ENCODE peak calls at places on chromosomes 3 and 15, in four cellular contexts. One of them, this sample, is unnamed.

GRCh38 chr3:177358968-177359600 is 161.8 kb upstream of the TBL1XR1 start:
- DNase-seq in GM23248: peak
- DNase-seq in PC-3: peak
- DNase-seq in SK-N-SH: peak
- DNase-seq in this sample: peak

GRCh38 chr3:40593351-40593750 is 68.6 kb downstream of the ZNF621 start:
- DNase-seq in GM23248: peak
- DNase-seq in PC-3: no peak
- DNase-seq in SK-N-SH: no peak
- DNase-seq in this sample: no peak

GRCh38 chr3:41792806-41793205 is 169.1 kb downstream of the ULK4 start:
- DNase-seq in GM23248: no peak
- DNase-seq in PC-3: no peak
- DNase-seq in SK-N-SH: no peak
- DNase-seq in this sample: no peak

GRCh38 chr3:125410922-125411321 is 35.8 kb upstream of the ZNF148 start:
- DNase-seq in GM23248: no peak
- DNase-seq in PC-3: no peak
- DNase-seq in SK-N-SH: no peak
- DNase-seq in this sample: no peak

GRCh38 chr3:102790742-102791141 is 355.9 kb downstream of the ZPLD1 start:
- DNase-seq in GM23248: peak
- DNase-seq in PC-3: no peak
- DNase-seq in SK-N-SH: no peak
- DNase-seq in this sample: no peak

GRCh38 chr3:127473244-127474024 is 117.1 kb downstream of the TPRA1 start:
- DNase-seq in GM23248: no peak
- DNase-seq in PC-3: peak
- DNase-seq in SK-N-SH: peak
- DNase-seq in this sample: peak

GRCh38 chr15:68415501-68416157 is 16.3 kb downstream of the ITGA11 start:
- DNase-seq in GM23248: peak
- DNase-seq in PC-3: no peak
- DNase-seq in SK-N-SH: no peak
- DNase-seq in this sample: no peak

GRCh38 chr15:52082197-52083036 is 30.2 kb downstream of the BCL2L10 start:
- DNase-seq in GM23248: no peak
- DNase-seq in PC-3: no peak
- DNase-seq in SK-N-SH: no peak
- DNase-seq in this sample: peak

GRCh38 chr3:117399311-117400068 is 689.9 kb downstream of the TUSC7 start:
- DNase-seq in GM23248: peak
- DNase-seq in PC-3: no peak
- DNase-seq in SK-N-SH: no peak
- DNase-seq in this sample: peak

GRCh38 chr3:30626443-30627181 is 20.2 kb downstream of the TGFBR2 start:
- DNase-seq in GM23248: peak
- DNase-seq in PC-3: peak
- DNase-seq in SK-N-SH: no peak
- DNase-seq in this sample: no peak

GRCh38 chr3:172467170-172467824 is 19.0 kb upstream of the GHSR start:
- DNase-seq in GM23248: peak
- DNase-seq in PC-3: peak
- DNase-seq in SK-N-SH: no peak
- DNase-seq in this sample: no peak

GRCh38 chr15:47507221-47507985 is 209.9 kb upstream of the SEMA6D start:
- DNase-seq in GM23248: no peak
- DNase-seq in PC-3: no peak
- DNase-seq in SK-N-SH: peak
- DNase-seq in this sample: no peak

DNA sequence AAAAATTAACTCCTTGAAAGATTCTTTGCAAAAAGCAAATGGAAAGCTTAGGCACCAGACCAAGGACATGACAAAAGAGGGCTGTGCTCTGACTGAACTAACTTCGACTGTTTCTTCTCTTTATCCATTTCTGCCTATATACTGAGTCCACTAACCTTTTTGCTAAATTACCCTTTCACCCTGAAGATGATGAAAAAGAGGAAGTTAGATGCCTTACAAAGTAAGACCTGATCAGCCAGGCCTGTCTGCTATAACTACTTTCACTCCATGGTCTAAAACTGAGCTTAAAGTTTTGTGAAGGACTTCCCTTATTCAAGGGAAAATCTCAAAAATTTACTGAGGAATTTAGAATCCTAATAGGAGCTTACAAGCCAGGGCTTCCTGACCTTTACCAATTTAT is 6.2 kb upstream of the IGSF10 start:
- DNase-seq in GM23248: no peak
- DNase-seq in PC-3: no peak
- DNase-seq in SK-N-SH: no peak
- DNase-seq in this sample: no peak
- TF ChIP-seq EZH2phosphoT487 in GM23248: no peak
- TF ChIP-seq EZH2phosphoT487 in PC-3: no peak
- TF ChIP-seq EZH2phosphoT487 in SK-N-SH: no peak
- TF ChIP-seq EZH2phosphoT487 in this sample: no peak

GRCh38 chr15:98715401-98715800 is 67.1 kb downstream of the IGF1R start:
- DNase-seq in GM23248: peak
- DNase-seq in PC-3: no peak
- DNase-seq in SK-N-SH: no peak
- DNase-seq in this sample: no peak
- TF ChIP-seq EZH2phosphoT487 in GM23248: no peak
- TF ChIP-seq EZH2phosphoT487 in PC-3: no peak
- TF ChIP-seq EZH2phosphoT487 in SK-N-SH: no peak
- TF ChIP-seq EZH2phosphoT487 in this sample: no peak

DNA sequence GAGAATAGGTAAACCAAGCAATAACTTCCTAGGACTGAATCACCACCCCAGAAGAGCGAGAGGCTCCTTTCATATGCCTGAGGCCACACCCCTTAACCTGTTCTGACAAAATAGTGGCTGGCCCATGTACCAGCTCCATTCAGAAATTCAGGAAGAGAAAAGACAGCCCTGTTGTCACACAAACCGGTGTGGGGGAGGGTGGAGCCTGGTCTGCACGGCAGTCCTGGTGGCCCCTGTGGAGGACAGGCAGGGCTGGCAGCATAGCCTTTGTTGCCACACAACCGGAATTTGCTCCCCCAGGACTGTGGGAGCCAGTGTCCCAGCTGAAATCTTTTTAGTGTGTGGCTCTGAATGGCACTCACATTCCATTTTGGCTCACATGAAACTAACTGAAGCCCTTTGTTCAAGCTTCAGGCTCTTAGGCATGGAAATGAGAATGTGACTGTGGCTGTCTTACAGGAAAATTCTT is 23.8 kb downstream of the RLBP1 start:
- DNase-seq in GM23248: no peak
- DNase-seq in PC-3: peak
- DNase-seq in SK-N-SH: no peak
- DNase-seq in this sample: peak
- TF ChIP-seq EZH2phosphoT487 in GM23248: no peak
- TF ChIP-seq EZH2phosphoT487 in PC-3: no peak
- TF ChIP-seq EZH2phosphoT487 in SK-N-SH: no peak
- TF ChIP-seq EZH2phosphoT487 in this sample: no peak

DNA sequence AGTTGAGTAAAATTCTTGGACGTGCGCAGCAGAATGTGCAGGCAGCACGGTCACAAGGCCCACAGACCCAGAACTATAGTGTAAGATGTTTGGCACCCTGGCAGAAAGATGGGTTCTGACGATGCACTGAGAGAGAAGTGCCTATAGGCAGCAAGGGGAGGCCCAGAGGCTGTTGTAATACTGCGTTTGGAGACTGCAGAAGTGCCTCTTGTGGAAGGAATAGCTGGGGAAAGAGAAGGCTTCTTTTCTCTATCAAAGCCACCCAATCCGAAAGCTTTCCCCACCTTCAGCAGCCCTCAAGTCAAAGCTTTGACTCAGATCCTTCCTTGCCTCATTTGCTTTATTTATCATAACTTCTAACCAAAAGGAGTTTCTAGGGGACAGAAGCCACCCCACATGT is 5.2 kb upstream of the SIN3A start:
- DNase-seq in GM23248: peak
- DNase-seq in PC-3: no peak
- DNase-seq in SK-N-SH: no peak
- DNase-seq in this sample: no peak
- TF ChIP-seq EZH2phosphoT487 in GM23248: no peak
- TF ChIP-seq EZH2phosphoT487 in PC-3: no peak
- TF ChIP-seq EZH2phosphoT487 in SK-N-SH: no peak
- TF ChIP-seq EZH2phosphoT487 in this sample: no peak

GRCh38 chr15:36282821-36283220 is 296.6 kb upstream of the CDIN1 start:
- DNase-seq in GM23248: no peak
- DNase-seq in PC-3: no peak
- DNase-seq in SK-N-SH: no peak
- DNase-seq in this sample: no peak

DNA sequence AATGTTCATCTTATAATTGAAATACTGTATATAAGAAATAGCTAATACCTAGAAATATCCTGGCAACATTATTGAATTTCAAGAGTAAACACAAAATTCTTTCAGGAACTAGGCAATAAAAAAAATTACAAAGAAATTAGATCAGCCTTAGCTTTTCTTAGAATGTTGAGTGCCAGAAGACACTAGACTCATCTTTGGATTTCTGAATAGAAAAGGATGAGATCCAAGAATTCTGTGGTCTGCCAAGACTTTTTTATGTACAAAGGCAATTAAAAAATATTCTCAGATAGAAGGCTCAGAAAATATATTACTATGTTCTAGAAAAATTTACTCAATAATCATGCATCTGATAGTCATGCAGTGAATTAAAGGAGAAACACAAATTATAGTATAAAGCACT is 294.5 kb upstream of the CDIN1 start:
- DNase-seq in GM23248: no peak
- DNase-seq in PC-3: no peak
- DNase-seq in SK-N-SH: no peak
- DNase-seq in this sample: no peak
- TF ChIP-seq EZH2phosphoT487 in GM23248: no peak
- TF ChIP-seq EZH2phosphoT487 in PC-3: no peak
- TF ChIP-seq EZH2phosphoT487 in SK-N-SH: no peak
- TF ChIP-seq EZH2phosphoT487 in this sample: no peak

DNA sequence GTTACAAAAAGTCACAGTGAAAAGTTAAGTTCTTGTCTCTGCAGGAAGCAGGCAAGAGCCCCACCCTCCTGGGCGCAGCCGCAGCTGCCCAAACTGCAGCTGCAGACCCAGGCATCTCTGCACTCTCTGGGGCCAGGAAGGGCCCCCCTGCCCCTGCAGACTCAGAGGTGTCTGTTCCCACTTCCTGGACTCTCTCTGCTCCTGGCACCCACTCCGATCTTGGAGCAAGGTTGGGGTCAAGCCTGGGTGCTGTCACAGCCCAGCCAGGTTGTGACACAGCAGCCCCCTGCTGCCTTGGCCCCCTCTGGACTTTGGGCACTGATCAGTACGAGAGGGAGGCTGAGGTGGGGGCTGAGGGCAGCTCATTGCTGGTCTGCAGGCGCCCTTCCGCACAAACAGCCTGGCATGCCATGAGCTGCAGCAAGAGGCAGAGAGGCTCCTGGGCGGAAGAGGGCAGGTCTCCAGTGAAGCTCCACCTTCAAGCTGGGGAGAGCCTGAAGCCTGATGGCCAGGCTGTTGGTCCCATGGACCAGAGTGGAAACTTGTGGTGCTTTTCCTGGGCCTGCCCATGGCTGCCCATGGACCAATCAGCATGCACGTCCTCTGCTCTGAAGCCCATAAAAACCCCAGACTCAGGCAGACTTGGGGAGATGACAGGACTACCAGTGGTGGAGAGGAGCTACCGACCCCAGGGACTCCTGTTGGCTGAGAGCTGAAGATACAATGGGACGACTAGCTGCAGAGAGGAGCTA is 42.9 kb upstream of the LRRFIP2 start:
- DNase-seq in GM23248: no peak
- DNase-seq in PC-3: no peak
- DNase-seq in SK-N-SH: no peak
- DNase-seq in this sample: no peak
- TF ChIP-seq EZH2phosphoT487 in GM23248: no peak
- TF ChIP-seq EZH2phosphoT487 in PC-3: no peak
- TF ChIP-seq EZH2phosphoT487 in SK-N-SH: no peak
- TF ChIP-seq EZH2phosphoT487 in this sample: no peak

DNA sequence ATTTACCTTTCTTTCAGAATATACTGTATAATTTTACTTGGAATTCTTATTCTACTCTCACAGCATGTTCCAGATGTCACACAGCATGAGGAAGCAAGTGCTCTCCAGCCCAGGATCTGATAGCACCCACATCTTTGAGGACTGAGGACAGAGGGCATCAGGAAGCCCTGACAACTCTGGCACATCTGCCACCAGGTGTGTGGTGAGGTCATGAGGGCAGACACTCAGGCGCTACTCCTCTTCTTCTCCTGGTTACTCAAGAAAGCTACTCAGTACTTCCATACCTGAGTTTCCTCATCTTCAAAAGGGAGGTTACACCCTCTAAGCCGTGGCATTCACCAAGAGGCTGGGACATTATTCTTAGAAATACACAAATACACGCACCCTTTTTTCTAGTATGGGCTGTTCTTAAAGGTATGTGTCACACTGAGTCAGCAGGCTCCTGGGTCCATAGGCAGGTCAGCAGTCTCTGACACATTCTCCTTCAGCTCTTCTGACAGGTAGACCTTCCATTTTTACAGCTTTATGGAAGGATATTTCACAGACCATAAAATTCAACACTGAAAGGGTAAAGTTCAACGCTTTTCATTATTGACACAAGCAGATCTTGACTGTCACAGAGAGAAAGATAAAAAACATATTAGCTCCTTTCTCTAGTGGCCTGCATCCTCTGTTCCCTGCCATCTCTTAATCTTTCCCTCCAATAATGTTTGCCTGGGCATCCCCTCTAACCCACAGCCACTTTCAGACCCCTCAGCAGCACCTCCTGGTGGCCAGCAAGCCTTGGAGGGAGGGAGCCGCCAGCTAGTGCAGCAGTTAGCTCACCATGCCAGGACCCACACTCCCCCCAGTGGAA is 103.2 kb upstream of the TJP1 start:
- DNase-seq in GM23248: peak
- DNase-seq in PC-3: peak
- DNase-seq in SK-N-SH: peak
- DNase-seq in this sample: peak
- TF ChIP-seq EZH2phosphoT487 in GM23248: no peak
- TF ChIP-seq EZH2phosphoT487 in PC-3: no peak
- TF ChIP-seq EZH2phosphoT487 in SK-N-SH: no peak
- TF ChIP-seq EZH2phosphoT487 in this sample: no peak

This sample was measured in neural progenitor cell.